ENCODE peak calls at places on chromosome 3, in ten cellular contexts. One of them, this sample, is unnamed.
A peak's percentile ranks its signal among the peaks of the same experiment; 100 is the strongest.

GRCh38 chr3:115788921-115789470 is 165.7 kb downstream of the GAP43 start:
- DNase-seq in EL: peak; percentile 94
- DNase-seq in astrocyte of the cerebellum: peak; percentile 89
- DNase-seq in retina: no peak
- DNase-seq in colonic mucosa: no peak
- DNase-seq in caudate nucleus: no peak
- DNase-seq in DMS79 treated with DMSO at 0.1 percent for 48 hours: no peak
- DNase-seq in mesenteric fat pad: no peak
- DNase-seq in CD4-positive, alpha-beta T cell: no peak
- DNase-seq in ELF-1: no peak
- DNase-seq in this sample: no peak

GRCh38 chr3:27089063-27089462 is 280.1 kb downstream of the NEK10 start:
- DNase-seq in EL: no peak
- DNase-seq in astrocyte of the cerebellum: no peak
- DNase-seq in retina: no peak
- DNase-seq in colonic mucosa: peak; percentile 43
- DNase-seq in caudate nucleus: no peak
- DNase-seq in DMS79 treated with DMSO at 0.1 percent for 48 hours: no peak
- DNase-seq in mesenteric fat pad: no peak
- DNase-seq in CD4-positive, alpha-beta T cell: no peak
- DNase-seq in ELF-1: no peak
- DNase-seq in this sample: no peak

GRCh38 chr3:124315215-124316033 is 323.5 kb upstream of the ROPN1 start:
- DNase-seq in EL: peak; percentile 78
- DNase-seq in astrocyte of the cerebellum: peak; percentile 27
- DNase-seq in retina: no peak
- DNase-seq in colonic mucosa: no peak
- DNase-seq in caudate nucleus: no peak
- DNase-seq in DMS79 treated with DMSO at 0.1 percent for 48 hours: no peak
- DNase-seq in mesenteric fat pad: no peak
- DNase-seq in CD4-positive, alpha-beta T cell: no peak
- DNase-seq in ELF-1: no peak
- DNase-seq in this sample: no peak

GRCh38 chr3:114496021-114496434 is 202.2 kb downstream of the TIGIT start:
- DNase-seq in EL: peak; percentile 84
- DNase-seq in astrocyte of the cerebellum: no peak
- DNase-seq in retina: no peak
- DNase-seq in colonic mucosa: no peak
- DNase-seq in caudate nucleus: no peak
- DNase-seq in DMS79 treated with DMSO at 0.1 percent for 48 hours: no peak
- DNase-seq in mesenteric fat pad: no peak
- DNase-seq in CD4-positive, alpha-beta T cell: no peak
- DNase-seq in ELF-1: no peak
- DNase-seq in this sample: no peak

GRCh38 chr3:104629038-104629437 is 737.7 kb upstream of the ALCAM start:
- DNase-seq in EL: peak; percentile 84
- DNase-seq in astrocyte of the cerebellum: peak; percentile 61
- DNase-seq in retina: no peak
- DNase-seq in colonic mucosa: no peak
- DNase-seq in caudate nucleus: no peak
- DNase-seq in DMS79 treated with DMSO at 0.1 percent for 48 hours: no peak
- DNase-seq in mesenteric fat pad: no peak
- DNase-seq in CD4-positive, alpha-beta T cell: no peak
- DNase-seq in ELF-1: no peak
- DNase-seq in this sample: no peak

GRCh38 chr3:11459147-11459837 is 184.4 kb downstream of the VGLL4 start:
- DNase-seq in EL: peak; percentile 72
- DNase-seq in astrocyte of the cerebellum: no peak
- DNase-seq in retina: no peak
- DNase-seq in colonic mucosa: no peak
- DNase-seq in caudate nucleus: no peak
- DNase-seq in DMS79 treated with DMSO at 0.1 percent for 48 hours: no peak
- DNase-seq in mesenteric fat pad: no peak
- DNase-seq in CD4-positive, alpha-beta T cell: no peak
- DNase-seq in ELF-1: no peak
- DNase-seq in this sample: no peak

GRCh38 chr3:119427669-119428068 is 35.7 kb downstream of the TMEM39A start:
- DNase-seq in EL: no peak
- DNase-seq in astrocyte of the cerebellum: no peak
- DNase-seq in retina: peak; percentile 6
- DNase-seq in colonic mucosa: no peak
- DNase-seq in caudate nucleus: no peak
- DNase-seq in DMS79 treated with DMSO at 0.1 percent for 48 hours: no peak
- DNase-seq in mesenteric fat pad: no peak
- DNase-seq in CD4-positive, alpha-beta T cell: no peak
- DNase-seq in ELF-1: no peak
- DNase-seq in this sample: no peak

GRCh38 chr3:7285502-7285901 is 424.6 kb downstream of the GRM7 start:
- DNase-seq in EL: no peak
- DNase-seq in astrocyte of the cerebellum: no peak
- DNase-seq in retina: no peak
- DNase-seq in colonic mucosa: no peak
- DNase-seq in caudate nucleus: no peak
- DNase-seq in DMS79 treated with DMSO at 0.1 percent for 48 hours: no peak
- DNase-seq in mesenteric fat pad: no peak
- DNase-seq in CD4-positive, alpha-beta T cell: no peak
- DNase-seq in ELF-1: no peak
- DNase-seq in this sample: no peak

GRCh38 chr3:116770815-116771450 is 61.4 kb downstream of the TUSC7 start:
- DNase-seq in EL: peak; percentile 72
- DNase-seq in astrocyte of the cerebellum: peak; percentile 68
- DNase-seq in retina: peak; percentile 84
- DNase-seq in colonic mucosa: peak; percentile 67
- DNase-seq in caudate nucleus: peak; percentile 54
- DNase-seq in DMS79 treated with DMSO at 0.1 percent for 48 hours: peak; percentile 82
- DNase-seq in mesenteric fat pad: no peak
- DNase-seq in CD4-positive, alpha-beta T cell: no peak
- DNase-seq in ELF-1: peak; percentile 84
- DNase-seq in this sample: peak; percentile 75

GRCh38 chr3:37308247-37308646 is 133.9 kb upstream of the LRRFIP2 start:
- DNase-seq in EL: peak; percentile 17
- DNase-seq in astrocyte of the cerebellum: peak; percentile 22
- DNase-seq in retina: no peak
- DNase-seq in colonic mucosa: no peak
- DNase-seq in caudate nucleus: no peak
- DNase-seq in DMS79 treated with DMSO at 0.1 percent for 48 hours: peak; percentile 16
- DNase-seq in mesenteric fat pad: no peak
- DNase-seq in CD4-positive, alpha-beta T cell: no peak
- DNase-seq in ELF-1: no peak
- DNase-seq in this sample: peak; percentile 18

GRCh38 chr3:175655366-175655765 is 796.2 kb downstream of the NAALADL2 start:
- DNase-seq in EL: no peak
- DNase-seq in astrocyte of the cerebellum: no peak
- DNase-seq in retina: no peak
- DNase-seq in colonic mucosa: no peak
- DNase-seq in caudate nucleus: no peak
- DNase-seq in DMS79 treated with DMSO at 0.1 percent for 48 hours: no peak
- DNase-seq in mesenteric fat pad: no peak
- DNase-seq in CD4-positive, alpha-beta T cell: no peak
- DNase-seq in ELF-1: no peak
- DNase-seq in this sample: no peak

GRCh38 chr3:9169951-9170850 is 79.2 kb downstream of the SRGAP3 start:
- DNase-seq in EL: no peak
- DNase-seq in astrocyte of the cerebellum: no peak
- DNase-seq in retina: no peak
- DNase-seq in colonic mucosa: no peak
- DNase-seq in caudate nucleus: no peak
- DNase-seq in DMS79 treated with DMSO at 0.1 percent for 48 hours: no peak
- DNase-seq in mesenteric fat pad: no peak
- DNase-seq in CD4-positive, alpha-beta T cell: no peak
- DNase-seq in ELF-1: no peak
- DNase-seq in this sample: no peak

GRCh38 chr3:145272684-145273083 is 888.3 kb downstream of the PLOD2 start:
- DNase-seq in EL: no peak
- DNase-seq in astrocyte of the cerebellum: no peak
- DNase-seq in retina: no peak
- DNase-seq in colonic mucosa: no peak
- DNase-seq in caudate nucleus: no peak
- DNase-seq in DMS79 treated with DMSO at 0.1 percent for 48 hours: no peak
- DNase-seq in mesenteric fat pad: no peak
- DNase-seq in CD4-positive, alpha-beta T cell: no peak
- DNase-seq in ELF-1: no peak
- DNase-seq in this sample: no peak

GRCh38 chr3:113844622-113845222 is 6.1 kb downstream of the GRAMD1C start:
- DNase-seq in EL: peak; percentile 38
- DNase-seq in astrocyte of the cerebellum: no peak
- DNase-seq in retina: peak; percentile 18
- DNase-seq in colonic mucosa: no peak
- DNase-seq in caudate nucleus: no peak
- DNase-seq in DMS79 treated with DMSO at 0.1 percent for 48 hours: peak; percentile 34
- DNase-seq in mesenteric fat pad: no peak
- DNase-seq in CD4-positive, alpha-beta T cell: no peak
- DNase-seq in ELF-1: no peak
- DNase-seq in this sample: peak; percentile 53

GRCh38 chr3:62665627-62666433 is 209.4 kb downstream of the CADPS start:
- DNase-seq in EL: peak; percentile 55
- DNase-seq in astrocyte of the cerebellum: peak; percentile 46
- DNase-seq in retina: peak; percentile 91
- DNase-seq in colonic mucosa: peak; percentile 82
- DNase-seq in caudate nucleus: peak; percentile 15
- DNase-seq in DMS79 treated with DMSO at 0.1 percent for 48 hours: peak; percentile 38
- DNase-seq in mesenteric fat pad: no peak
- DNase-seq in CD4-positive, alpha-beta T cell: no peak
- DNase-seq in ELF-1: peak; percentile 92
- DNase-seq in this sample: peak; percentile 54

GRCh38 chr3:160540546-160540945 is 24.8 kb downstream of the KPNA4 start:
- DNase-seq in EL: peak; percentile 36
- DNase-seq in astrocyte of the cerebellum: no peak
- DNase-seq in retina: no peak
- DNase-seq in colonic mucosa: no peak
- DNase-seq in caudate nucleus: no peak
- DNase-seq in DMS79 treated with DMSO at 0.1 percent for 48 hours: no peak
- DNase-seq in mesenteric fat pad: no peak
- DNase-seq in CD4-positive, alpha-beta T cell: no peak
- DNase-seq in ELF-1: no peak
- DNase-seq in this sample: no peak

GRCh38 chr3:36714343-36714742 is 50.0 kb downstream of the DCLK3 start:
- DNase-seq in EL: peak; percentile 84
- DNase-seq in astrocyte of the cerebellum: no peak
- DNase-seq in retina: no peak
- DNase-seq in colonic mucosa: no peak
- DNase-seq in caudate nucleus: no peak
- DNase-seq in DMS79 treated with DMSO at 0.1 percent for 48 hours: no peak
- DNase-seq in mesenteric fat pad: no peak
- DNase-seq in CD4-positive, alpha-beta T cell: no peak
- DNase-seq in ELF-1: no peak
- DNase-seq in this sample: no peak

GRCh38 chr3:64913515-64913914 is 225.7 kb upstream of the ADAMTS9 start:
- DNase-seq in EL: no peak
- DNase-seq in astrocyte of the cerebellum: no peak
- DNase-seq in retina: no peak
- DNase-seq in colonic mucosa: no peak
- DNase-seq in caudate nucleus: no peak
- DNase-seq in DMS79 treated with DMSO at 0.1 percent for 48 hours: no peak
- DNase-seq in mesenteric fat pad: no peak
- DNase-seq in CD4-positive, alpha-beta T cell: no peak
- DNase-seq in ELF-1: no peak
- DNase-seq in this sample: no peak

GRCh38 chr3:45969152-45969551 is 25.9 kb downstream of the CXCR6 start:
- DNase-seq in EL: no peak
- DNase-seq in astrocyte of the cerebellum: no peak
- DNase-seq in retina: no peak
- DNase-seq in colonic mucosa: no peak
- DNase-seq in caudate nucleus: no peak
- DNase-seq in DMS79 treated with DMSO at 0.1 percent for 48 hours: no peak
- DNase-seq in mesenteric fat pad: no peak
- DNase-seq in CD4-positive, alpha-beta T cell: no peak
- DNase-seq in ELF-1: no peak
- DNase-seq in this sample: no peak

GRCh38 chr3:55571913-55572312 is 84.8 kb upstream of the WNT5A start:
- DNase-seq in EL: no peak
- DNase-seq in astrocyte of the cerebellum: no peak
- DNase-seq in retina: peak; percentile 44
- DNase-seq in colonic mucosa: peak; percentile 34
- DNase-seq in caudate nucleus: no peak
- DNase-seq in DMS79 treated with DMSO at 0.1 percent for 48 hours: no peak
- DNase-seq in mesenteric fat pad: no peak
- DNase-seq in CD4-positive, alpha-beta T cell: no peak
- DNase-seq in ELF-1: peak; percentile 97
- DNase-seq in this sample: no peak

GRCh38 chr3:170222647-170223541 is 670 bp downstream of the PRKCI start:
- DNase-seq in EL: peak; percentile 39
- DNase-seq in astrocyte of the cerebellum: no peak
- DNase-seq in retina: peak; percentile 52
- DNase-seq in colonic mucosa: peak; percentile 44
- DNase-seq in caudate nucleus: peak; percentile 45
- DNase-seq in DMS79 treated with DMSO at 0.1 percent for 48 hours: peak; percentile 26
- DNase-seq in mesenteric fat pad: no peak
- DNase-seq in CD4-positive, alpha-beta T cell: peak; percentile 22
- DNase-seq in ELF-1: peak; percentile 39
- DNase-seq in this sample: no peak

GRCh38 chr3:126517986-126518778 is 609 bp upstream of the UROC1 start:
- DNase-seq in EL: no peak
- DNase-seq in astrocyte of the cerebellum: no peak
- DNase-seq in retina: no peak
- DNase-seq in colonic mucosa: no peak
- DNase-seq in caudate nucleus: no peak
- DNase-seq in DMS79 treated with DMSO at 0.1 percent for 48 hours: no peak
- DNase-seq in mesenteric fat pad: no peak
- DNase-seq in CD4-positive, alpha-beta T cell: no peak
- DNase-seq in ELF-1: no peak
- DNase-seq in this sample: no peak

GRCh38 chr3:61358364-61358763 is 107.1 kb upstream of the FHIT start:
- DNase-seq in EL: no peak
- DNase-seq in astrocyte of the cerebellum: no peak
- DNase-seq in retina: no peak
- DNase-seq in colonic mucosa: peak; percentile 60
- DNase-seq in caudate nucleus: peak; percentile 48
- DNase-seq in DMS79 treated with DMSO at 0.1 percent for 48 hours: peak; percentile 36
- DNase-seq in mesenteric fat pad: no peak
- DNase-seq in CD4-positive, alpha-beta T cell: no peak
- DNase-seq in ELF-1: no peak
- DNase-seq in this sample: peak; percentile 93

GRCh38 chr3:56787784-56788256 is 13.9 kb downstream of the ARHGEF3 start:
- DNase-seq in EL: no peak
- DNase-seq in astrocyte of the cerebellum: no peak
- DNase-seq in retina: no peak
- DNase-seq in colonic mucosa: no peak
- DNase-seq in caudate nucleus: no peak
- DNase-seq in DMS79 treated with DMSO at 0.1 percent for 48 hours: no peak
- DNase-seq in mesenteric fat pad: no peak
- DNase-seq in CD4-positive, alpha-beta T cell: peak; percentile 43
- DNase-seq in ELF-1: no peak
- DNase-seq in this sample: peak; percentile 39

GRCh38 chr3:46187876-46188275 is 20.2 kb downstream of the CCR1 start:
- DNase-seq in EL: peak; percentile 84
- DNase-seq in astrocyte of the cerebellum: no peak
- DNase-seq in retina: no peak
- DNase-seq in colonic mucosa: no peak
- DNase-seq in caudate nucleus: no peak
- DNase-seq in DMS79 treated with DMSO at 0.1 percent for 48 hours: no peak
- DNase-seq in mesenteric fat pad: no peak
- DNase-seq in CD4-positive, alpha-beta T cell: no peak
- DNase-seq in ELF-1: no peak
- DNase-seq in this sample: no peak

GRCh38 chr3:100882571-100882981 is 110.6 kb downstream of the ABI3BP start:
- DNase-seq in EL: peak; percentile 68
- DNase-seq in astrocyte of the cerebellum: no peak
- DNase-seq in retina: no peak
- DNase-seq in colonic mucosa: no peak
- DNase-seq in caudate nucleus: no peak
- DNase-seq in DMS79 treated with DMSO at 0.1 percent for 48 hours: no peak
- DNase-seq in mesenteric fat pad: no peak
- DNase-seq in CD4-positive, alpha-beta T cell: no peak
- DNase-seq in ELF-1: no peak
- DNase-seq in this sample: no peak

This sample was measured in MV-4-11.